ENCODE peak calls at places on chromosomes 2 and 18, in six cellular contexts. N, A, D, M, U and Z are unnamed samples.
A peak's percentile ranks its signal among the peaks of the same experiment; 100 is the strongest.

GRCh38 chr2:71933467-71934319 is 214.0 kb downstream of the CYP26B1 start:
- DNase-seq in U (no peak), N (no peak), D (no peak), A (peak; percentile 64), M (no peak), Z (no peak)

GRCh38 chr2:3113769-3114168 is 263.8 kb downstream of the EIPR1 start:
- DNase-seq in U (no peak), N (no peak), A (no peak), D (no peak), M (no peak), Z (no peak)

GRCh38 chr2:110977388-110977787 is 143.3 kb upstream of the BCL2L11 start:
- DNase-seq in M (no peak), N (no peak), U (no peak), A (no peak), D (no peak), Z (no peak)

GRCh38 chr18:76565238-76566173 is 70.5 kb upstream of the ZNF516 start:
- DNase-seq in M (no peak), A (peak; percentile 97), U (no peak), N (no peak), D (no peak), Z (no peak)

GRCh38 chr18:55320399-55321255 is 267.4 kb downstream of the TCF4 start:
- DNase-seq in N (no peak), U (no peak), A (peak; percentile 51), D (no peak), M (no peak), Z (no peak)

GRCh38 chr18:22639026-22639463 is 221.3 kb upstream of the CTAGE1 start:
- DNase-seq in A (peak; percentile 79), U (no peak), N (no peak), D (no peak), M (no peak), Z (no peak)

GRCh38 chr18:70037453-70038061 is 89.9 kb upstream of the CD226 start:
- DNase-seq in N (no peak), A (no peak), U (no peak), D (no peak), M (no peak), Z (no peak)

GRCh38 chr2:109472331-109473005 is 141.3 kb downstream of the SEPTIN10 start:
- DNase-seq in U (no peak), D (no peak), M (no peak), N (no peak), A (no peak), Z (no peak)

GRCh38 chr2:27891063-27891819 is 712 bp downstream of the BABAM2 start:
- DNase-seq in D (peak; percentile 78), A (peak; percentile 88), N (peak; percentile 94), M (peak; percentile 92), U (peak; percentile 92), Z (peak; percentile 94)

GRCh38 chr2:48717826-48718225 is 37.7 kb downstream of the LHCGR start:
- DNase-seq in A (no peak), M (no peak), N (no peak), U (no peak), D (no peak), Z (no peak)

GRCh38 chr2:212421571-212422334 is 116.8 kb downstream of the ERBB4 start:
- DNase-seq in D (no peak), A (peak; percentile 61), N (no peak), M (no peak), U (no peak), Z (no peak)

GRCh38 chr2:88114821-88115220 is 13.0 kb downstream of the FABP1 start:
- DNase-seq in N (no peak), U (no peak), A (peak; percentile 9), D (no peak), M (no peak), Z (no peak)

GRCh38 chr2:54712516-54712915 is 10.9 kb upstream of the EML6 start:
- DNase-seq in D (no peak), N (no peak), M (no peak), U (no peak), A (no peak), Z (no peak)

GRCh38 chr2:189411860-189412259 is 29.4 kb upstream of the WDR75 start:
- DNase-seq in A (peak; percentile 91), D (no peak), N (no peak), U (no peak), M (no peak), Z (no peak)

GRCh38 chr2:237724811-237725478 is 73.6 kb upstream of the RBM44 start:
- DNase-seq in U (no peak), D (no peak), A (no peak), N (no peak), M (no peak), Z (no peak)

GRCh38 chr18:47996091-47996541 is 65.7 kb upstream of the SMAD2 start:
- DNase-seq in U (no peak), N (no peak), A (peak; percentile 62), M (no peak), D (no peak), Z (no peak)

GRCh38 chr18:8616026-8616401 is 6.8 kb downstream of the RAB12 start:
- DNase-seq in D (no peak), N (no peak), A (no peak), M (no peak), U (no peak), Z (no peak)